ENCODE peak calls at places on chromosomes 12 and 14, in six cellular contexts. M, X, G, Z, O and B are unnamed samples.

GRCh38 chr14:54299393-54300363 is 97.1 kb upstream of the CDKN3 start:
- DNase-seq in M (peak; percentile 28), X (no peak), G (no peak), Z (peak; percentile 41), O (no peak), B (no peak)

GRCh38 chr12:26119391-26119981 is 5.4 kb downstream of the BHLHE41 start:
- DNase-seq in M (peak; percentile 24), X (peak; percentile 15), G (no peak), Z (peak; percentile 56), O (no peak), B (no peak)

GRCh38 chr14:35257809-35258208 is 34.4 kb upstream of the PSMA6 start:
- DNase-seq in M (no peak), X (no peak), G (no peak), Z (no peak), O (no peak), B (no peak)

GRCh38 chr12:82174383-82174782 is 183.8 kb downstream of the CCDC59 start:
- DNase-seq in M (no peak), X (no peak), G (no peak), Z (no peak), O (no peak), B (no peak)

GRCh38 chr14:105659935-105660527 is 133.6 kb downstream of the TMEM121 start:
- DNase-seq in M (no peak), X (no peak), G (no peak), Z (no peak), O (no peak), B (no peak)

GRCh38 chr12:110117948-110118685 is 6.0 kb upstream of the IFT81 start:
- DNase-seq in M (peak; percentile 64), X (peak; percentile 56), G (no peak), Z (no peak), O (no peak), B (no peak)

GRCh38 chr14:86858043-86858442 is 1134.9 kb downstream of the GALC start:
- DNase-seq in M (no peak), X (no peak), G (no peak), Z (no peak), O (no peak), B (no peak)

GRCh38 chr14:23539209-23539866 is 12.2 kb downstream of the ZFHX2 start:
- DNase-seq in M (peak; percentile 86), X (peak; percentile 70), G (no peak), Z (peak; percentile 92), O (no peak), B (no peak)

GRCh38 chr12:18139989-18140596 is 50.1 kb upstream of the RERGL start:
- DNase-seq in M (peak; percentile 4), X (no peak), G (no peak), Z (no peak), O (no peak), B (no peak)

GRCh38 chr12:92436847-92437246 is 265.9 kb upstream of the PLEKHG7 start:
- DNase-seq in M (no peak), X (no peak), G (no peak), Z (no peak), O (no peak), B (no peak)

GRCh38 chr12:130214686-130215370 is 52.6 kb downstream of the FZD10 start:
- DNase-seq in M (no peak), X (no peak), G (no peak), Z (no peak), O (no peak), B (no peak)

GRCh38 chr12:22231078-22231477 is 103.4 kb downstream of the ST8SIA1 start:
- DNase-seq in M (no peak), X (no peak), G (no peak), Z (no peak), O (no peak), B (no peak)

GRCh38 chr14:95535226-95536021 is 574 bp downstream of the GLRX5 start:
- DNase-seq in M (no peak), X (peak; percentile 29), G (no peak), Z (peak; percentile 63), O (no peak), B (no peak)

GRCh38 chr12:119949145-119949544 is 39.9 kb upstream of the BICDL1 start:
- DNase-seq in M (no peak), X (no peak), G (no peak), Z (no peak), O (no peak), B (no peak)

GRCh38 chr12:48031135-48031960 is 27.1 kb upstream of the COL2A1 start:
- DNase-seq in M (no peak), X (no peak), G (no peak), Z (no peak), O (no peak), B (no peak)
- H3K27me3 ChIP-seq in M (peaks cover 7% of the 10 kb centered on the region), X (no peaks in the 10 kb centered on the region), G (no peaks in the 10 kb centered on the region), Z (no peaks in the 10 kb centered on the region), O (peaks cover 71% of the 10 kb centered on the region), B (no peaks in the 10 kb centered on the region)

GRCh38 chr12:5197127-5197526 is 153.4 kb downstream of the KCNA5 start:
- DNase-seq in M (no peak), X (no peak), G (no peak), Z (no peak), O (no peak), B (no peak)
- TF ChIP-seq GABPA in M (no peak), X (no peak), G (no peak), Z (no peak), O (no peak), B (no peak)

GRCh38 chr14:102591944-102592772 is at the start of gene RCOR1:
- DNase-seq in M (peak; percentile 89), X (peak; percentile 91), G (peak; percentile 80), Z (peak; percentile 99), O (peak; percentile 84), B (peak; percentile 97)

GRCh38 chr14:102593841-102594170 is 1.4 kb downstream of the RCOR1 start:
- DNase-seq in M (no peak), X (no peak), G (no peak), Z (no peak), O (no peak), B (no peak)

GRCh38 chr14:102594514-102595175 is 2.2 kb downstream of the RCOR1 start:
- DNase-seq in M (peak; percentile 70), X (peak; percentile 36), G (peak; percentile 66), Z (peak; percentile 75), O (no peak), B (peak; percentile 91)

GRCh38 chr14:102591372-102591943 is 991 bp upstream of the RCOR1 start:
- DNase-seq in M (no peak), X (no peak), G (no peak), Z (peak; percentile 67), O (no peak), B (peak; percentile 46)

DNA sequence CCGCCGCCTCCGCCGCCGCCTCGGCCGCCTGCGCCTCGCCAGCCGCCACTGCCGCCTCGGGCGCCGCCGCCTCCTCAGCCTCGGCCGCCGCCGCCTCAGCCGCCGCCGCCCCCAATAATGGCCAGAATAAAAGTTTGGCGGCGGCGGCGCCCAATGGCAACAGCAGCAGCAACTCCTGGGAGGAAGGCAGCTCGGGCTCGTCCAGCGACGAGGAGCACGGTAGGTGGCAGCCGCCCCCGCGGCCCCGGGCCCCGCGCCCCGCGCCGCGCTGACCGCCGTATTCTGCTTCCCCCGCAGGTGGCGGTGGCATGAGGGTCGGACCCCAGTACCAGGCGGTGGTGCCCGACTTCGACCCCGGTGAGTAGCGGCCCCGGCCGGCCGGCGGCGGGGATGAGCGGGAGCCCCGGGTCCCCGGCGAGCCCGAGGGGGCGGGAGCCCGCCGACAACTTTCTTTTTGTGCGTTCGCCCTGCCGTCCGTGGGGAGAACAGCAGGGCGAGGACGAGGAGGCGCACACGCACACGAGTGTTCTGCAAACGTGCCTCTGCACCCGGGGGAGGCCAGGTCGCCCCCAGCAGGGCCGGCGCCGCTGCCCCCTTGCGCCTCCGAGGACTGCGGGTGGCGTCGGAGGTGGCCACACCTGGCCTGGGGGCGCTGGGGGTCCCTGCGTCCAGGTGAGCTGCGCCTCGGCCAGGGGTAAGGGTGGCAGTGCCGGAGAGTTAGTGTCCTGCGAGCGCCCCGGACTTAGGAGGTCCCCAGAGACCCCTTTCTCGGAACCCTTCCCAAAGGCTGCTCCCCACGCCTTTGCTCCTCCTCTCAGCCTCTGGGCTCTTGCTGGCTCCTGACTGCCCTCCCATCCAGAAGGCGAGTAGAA is 756 bp downstream of the RCOR1 start:
- DNase-seq in M (no peak), X (peak; percentile 53), G (no peak), Z (peak; percentile 82), O (no peak), B (no peak)
- H3K27me3 ChIP-seq in M (no peaks in the 10 kb centered on the region), X (no peaks in the 10 kb centered on the region), G (no peaks in the 10 kb centered on the region), Z (no peaks in the 10 kb centered on the region), O (no peaks in the 10 kb centered on the region), B (no peaks in the 10 kb centered on the region)

GRCh38 chr12:51868821-51869489 is 18.9 kb upstream of the ANKRD33 start:
- DNase-seq in M (no peak), X (peak; percentile 73), G (no peak), Z (peak; percentile 91), O (no peak), B (no peak)
- TF ChIP-seq GABPA in M (no peak), X (no peak), G (no peak), Z (no peak), O (no peak), B (no peak)

GRCh38 chr12:52777566-52777965 is 421 bp upstream of the KRT76 start:
- DNase-seq in M (no peak), X (no peak), G (no peak), Z (no peak), O (no peak), B (no peak)
- H3K27me3 ChIP-seq in M (peaks cover 26% of the 10 kb centered on the region), X (peaks cover 28% of the 10 kb centered on the region), G (no peaks in the 10 kb centered on the region), Z (peaks cover 42% of the 10 kb centered on the region), O (no peaks in the 10 kb centered on the region), B (peaks cover 10% of the 10 kb centered on the region)

GRCh38 chr12:101055940-101056339 is 154.1 kb downstream of the SLC5A8 start:
- DNase-seq in M (no peak), X (no peak), G (no peak), Z (no peak), O (no peak), B (no peak)
- TF ChIP-seq GABPA in M (no peak), X (no peak), G (no peak), Z (no peak), O (no peak), B (no peak)

GRCh38 chr12:114674201-114675047 is 9.6 kb downstream of the TBX3 start:
- DNase-seq in M (no peak), X (no peak), G (no peak), Z (no peak), O (no peak), B (no peak)
- H3K27me3 ChIP-seq in M (no peaks in the 10 kb centered on the region), X (peaks cover 18% of the 10 kb centered on the region), G (peaks cover 4% of the 10 kb centered on the region), Z (no peaks in the 10 kb centered on the region), O (peaks cover 92% of the 10 kb centered on the region), B (peaks cover 40% of the 10 kb centered on the region)